ENCODE peak calls at places on chromosomes 7 and 10, in eight cellular contexts. N is foreskin keratinocyte, E is ascending aorta, O is NCI-H2081, J is activated T-cell treated with anti-CD3 and anti-CD28 coated beads for 24 hours, X is NCI-H1105, Z is A549, K is B cell. G is an unnamed sample.
A peak's percentile ranks its signal among the peaks of the same experiment; 100 is the strongest.

GRCh38 chr7:98753176-98753575 is 116.6 kb downstream of the TMEM130 start:
- DNase-seq in N (no peak), E (no peak), O (no peak), J (no peak), X (no peak), Z (no peak), K (no peak), G (no peak)

GRCh38 chr10:97765201-97765600 is 6.6 kb downstream of the SFRP5 start:
- DNase-seq in N (no peak), E (no peak), O (no peak), J (no peak), X (no peak), Z (no peak), K (no peak), G (peak; percentile 56)

GRCh38 chr10:131818510-131819234 is 82.1 kb upstream of the PPP2R2D start:
- DNase-seq in N (no peak), E (peak; percentile 21), O (no peak), J (no peak), X (no peak), Z (no peak), K (no peak), G (peak; percentile 80)

GRCh38 chr7:151808296-151809155 is 68.4 kb downstream of the PRKAG2 start:
- DNase-seq in N (peak; percentile 8), E (no peak), O (no peak), J (no peak), X (no peak), Z (peak; percentile 87), K (no peak), G (no peak)

GRCh38 chr10:75197906-75198305 is 12.7 kb upstream of the VDAC2 start:
- DNase-seq in N (no peak), E (peak; percentile 28), O (no peak), J (no peak), X (no peak), Z (no peak), K (no peak), G (no peak)

GRCh38 chr7:31192996-31193395 is 140.9 kb downstream of the ADCYAP1R1 start:
- DNase-seq in N (peak; percentile 15), E (no peak), O (peak; percentile 89), J (no peak), X (peak; percentile 86), Z (peak; percentile 61), K (no peak), G (peak; percentile 52)

GRCh38 chr10:128929905-128930304 is 537.1 kb upstream of the MGMT start:
- DNase-seq in N (no peak), E (no peak), O (no peak), J (no peak), X (no peak), Z (no peak), K (no peak), G (no peak)

GRCh38 chr10:22570733-22571430 is 143.5 kb downstream of the PIP4K2A start:
- DNase-seq in N (no peak), E (no peak), O (no peak), J (no peak), X (no peak), Z (no peak), K (no peak), G (no peak)

GRCh38 chr10:124012583-124012982 is 80.8 kb downstream of the CHST15 start:
- DNase-seq in N (no peak), E (no peak), O (no peak), J (no peak), X (no peak), Z (no peak), K (no peak), G (no peak)

GRCh38 chr10:5260828-5261227 is 64.2 kb downstream of the AKR1C4 start:
- DNase-seq in N (no peak), E (no peak), O (no peak), J (no peak), X (no peak), Z (no peak), K (no peak), G (no peak)

GRCh38 chr7:22885824-22886255 is 63.2 kb upstream of the TOMM7 start:
- DNase-seq in N (no peak), E (no peak), O (peak; percentile 26), J (peak; percentile 56), X (no peak), Z (no peak), K (peak; percentile 22), G (peak; percentile 61)

GRCh38 chr7:9718071-9718470 is 1255.6 kb upstream of the PHF14 start:
- DNase-seq in N (no peak), E (no peak), O (no peak), J (no peak), X (no peak), Z (no peak), K (no peak), G (no peak)

GRCh38 chr10:84613336-84614021 is 285.1 kb downstream of the CCSER2 start:
- DNase-seq in N (peak; percentile 53), E (no peak), O (peak; percentile 66), J (no peak), X (no peak), Z (peak; percentile 41), K (no peak), G (peak; percentile 6)

GRCh38 chr10:4337581-4337980 is 488.4 kb upstream of the AKR1E2 start:
- DNase-seq in N (no peak), E (no peak), O (no peak), J (no peak), X (no peak), Z (no peak), K (no peak), G (no peak)

GRCh38 chr10:44334621-44335184 is 50.2 kb downstream of the CXCL12 start:
- DNase-seq in N (no peak), E (peak; percentile 9), O (no peak), J (no peak), X (no peak), Z (no peak), K (no peak), G (no peak)

GRCh38 chr7:19442016-19442785 is 266.6 kb downstream of the POLR1F start:
- DNase-seq in N (no peak), E (no peak), O (peak; percentile 53), J (no peak), X (no peak), Z (peak; percentile 3), K (no peak), G (peak; percentile 25)

GRCh38 chr10:16494174-16494573 is 27.5 kb downstream of the C1QL3 start:
- DNase-seq in N (no peak), E (no peak), O (no peak), J (no peak), X (no peak), Z (no peak), K (no peak), G (no peak)

GRCh38 chr7:69403169-69403568 is 195.1 kb upstream of the AUTS2 start:
- DNase-seq in N (no peak), E (no peak), O (no peak), J (no peak), X (no peak), Z (no peak), K (peak; percentile 32), G (peak; percentile 38)